ENCODE peak calls at places on chromosomes 13 and 19, in eight cellular contexts. One of them, this sample, is unnamed.

GRCh38 chr13:35723820-35724219 is 247.3 kb upstream of the MAB21L1 start:
- DNase-seq in A549: no peak
- DNase-seq in AG09309: no peak
- DNase-seq in WTC11: no peak
- DNase-seq in HFFc6: peak
- DNase-seq in fibroblast of the aortic adventitia: peak
- DNase-seq in NB4: peak
- DNase-seq in neural crest cell: no peak
- DNase-seq in this sample: no peak

GRCh38 chr19:17893766-17894165 is 22.0 kb downstream of the SLC5A5 start:
- DNase-seq in A549: no peak
- DNase-seq in AG09309: no peak
- DNase-seq in WTC11: no peak
- DNase-seq in HFFc6: no peak
- DNase-seq in fibroblast of the aortic adventitia: no peak
- DNase-seq in NB4: no peak
- DNase-seq in neural crest cell: no peak
- DNase-seq in this sample: no peak

GRCh38 chr19:1407662-1408299 is 395 bp downstream of the DAZAP1 start:
- DNase-seq in A549: no peak
- DNase-seq in AG09309: no peak
- DNase-seq in WTC11: no peak
- DNase-seq in HFFc6: no peak
- DNase-seq in fibroblast of the aortic adventitia: no peak
- DNase-seq in NB4: peak
- DNase-seq in neural crest cell: no peak
- DNase-seq in this sample: peak

GRCh38 chr13:50448535-50448981 is 394.9 kb downstream of the DLEU7 start:
- DNase-seq in A549: no peak
- DNase-seq in AG09309: no peak
- DNase-seq in WTC11: no peak
- DNase-seq in HFFc6: no peak
- DNase-seq in fibroblast of the aortic adventitia: no peak
- DNase-seq in NB4: no peak
- DNase-seq in neural crest cell: no peak
- DNase-seq in this sample: no peak

GRCh38 chr13:29507356-29507755 is 88.1 kb downstream of the SLC7A1 start:
- DNase-seq in A549: no peak
- DNase-seq in AG09309: no peak
- DNase-seq in WTC11: no peak
- DNase-seq in HFFc6: no peak
- DNase-seq in fibroblast of the aortic adventitia: no peak
- DNase-seq in NB4: no peak
- DNase-seq in neural crest cell: no peak
- DNase-seq in this sample: no peak

GRCh38 chr19:10206226-10206873 is 11.6 kb upstream of the DNMT1 start:
- DNase-seq in A549: no peak
- DNase-seq in AG09309: no peak
- DNase-seq in WTC11: no peak
- DNase-seq in HFFc6: peak
- DNase-seq in fibroblast of the aortic adventitia: peak
- DNase-seq in NB4: no peak
- DNase-seq in neural crest cell: no peak
- DNase-seq in this sample: no peak

GRCh38 chr13:58587183-58587582 is 955.6 kb downstream of the PCDH17 start:
- DNase-seq in A549: no peak
- DNase-seq in AG09309: no peak
- DNase-seq in WTC11: no peak
- DNase-seq in HFFc6: no peak
- DNase-seq in fibroblast of the aortic adventitia: no peak
- DNase-seq in NB4: peak
- DNase-seq in neural crest cell: no peak
- DNase-seq in this sample: peak

GRCh38 chr13:43767351-43767901 is 19.3 kb downstream of the ENOX1 start:
- DNase-seq in A549: no peak
- DNase-seq in AG09309: no peak
- DNase-seq in WTC11: no peak
- DNase-seq in HFFc6: no peak
- DNase-seq in fibroblast of the aortic adventitia: peak
- DNase-seq in NB4: no peak
- DNase-seq in neural crest cell: no peak
- DNase-seq in this sample: no peak

GRCh38 chr19:53908106-53908932 is 759 bp upstream of the CACNG7 start:
- DNase-seq in A549: peak
- DNase-seq in AG09309: no peak
- DNase-seq in WTC11: peak
- DNase-seq in HFFc6: peak
- DNase-seq in fibroblast of the aortic adventitia: peak
- DNase-seq in NB4: peak
- DNase-seq in neural crest cell: peak
- DNase-seq in this sample: peak

GRCh38 chr19:4122480-4122879 is 1.4 kb downstream of the MAP2K2 start:
- DNase-seq in A549: no peak
- DNase-seq in AG09309: no peak
- DNase-seq in WTC11: no peak
- DNase-seq in HFFc6: no peak
- DNase-seq in fibroblast of the aortic adventitia: no peak
- DNase-seq in NB4: no peak
- DNase-seq in neural crest cell: no peak
- DNase-seq in this sample: no peak

GRCh38 chr19:4120933-4121612 is 2.8 kb downstream of the MAP2K2 start:
- DNase-seq in A549: no peak
- DNase-seq in AG09309: no peak
- DNase-seq in WTC11: no peak
- DNase-seq in HFFc6: no peak
- DNase-seq in fibroblast of the aortic adventitia: no peak
- DNase-seq in NB4: no peak
- DNase-seq in neural crest cell: no peak
- DNase-seq in this sample: no peak

GRCh38 chr19:4124638-4125037 is 716 bp upstream of the MAP2K2 start:
- DNase-seq in A549: no peak
- DNase-seq in AG09309: no peak
- DNase-seq in WTC11: no peak
- DNase-seq in HFFc6: no peak
- DNase-seq in fibroblast of the aortic adventitia: no peak
- DNase-seq in NB4: no peak
- DNase-seq in neural crest cell: no peak
- DNase-seq in this sample: no peak

GRCh38 chr19:4121815-4122214 is 2.1 kb downstream of the MAP2K2 start:
- DNase-seq in A549: no peak
- DNase-seq in AG09309: no peak
- DNase-seq in WTC11: no peak
- DNase-seq in HFFc6: no peak
- DNase-seq in fibroblast of the aortic adventitia: no peak
- DNase-seq in NB4: no peak
- DNase-seq in neural crest cell: no peak
- DNase-seq in this sample: no peak

DNA sequence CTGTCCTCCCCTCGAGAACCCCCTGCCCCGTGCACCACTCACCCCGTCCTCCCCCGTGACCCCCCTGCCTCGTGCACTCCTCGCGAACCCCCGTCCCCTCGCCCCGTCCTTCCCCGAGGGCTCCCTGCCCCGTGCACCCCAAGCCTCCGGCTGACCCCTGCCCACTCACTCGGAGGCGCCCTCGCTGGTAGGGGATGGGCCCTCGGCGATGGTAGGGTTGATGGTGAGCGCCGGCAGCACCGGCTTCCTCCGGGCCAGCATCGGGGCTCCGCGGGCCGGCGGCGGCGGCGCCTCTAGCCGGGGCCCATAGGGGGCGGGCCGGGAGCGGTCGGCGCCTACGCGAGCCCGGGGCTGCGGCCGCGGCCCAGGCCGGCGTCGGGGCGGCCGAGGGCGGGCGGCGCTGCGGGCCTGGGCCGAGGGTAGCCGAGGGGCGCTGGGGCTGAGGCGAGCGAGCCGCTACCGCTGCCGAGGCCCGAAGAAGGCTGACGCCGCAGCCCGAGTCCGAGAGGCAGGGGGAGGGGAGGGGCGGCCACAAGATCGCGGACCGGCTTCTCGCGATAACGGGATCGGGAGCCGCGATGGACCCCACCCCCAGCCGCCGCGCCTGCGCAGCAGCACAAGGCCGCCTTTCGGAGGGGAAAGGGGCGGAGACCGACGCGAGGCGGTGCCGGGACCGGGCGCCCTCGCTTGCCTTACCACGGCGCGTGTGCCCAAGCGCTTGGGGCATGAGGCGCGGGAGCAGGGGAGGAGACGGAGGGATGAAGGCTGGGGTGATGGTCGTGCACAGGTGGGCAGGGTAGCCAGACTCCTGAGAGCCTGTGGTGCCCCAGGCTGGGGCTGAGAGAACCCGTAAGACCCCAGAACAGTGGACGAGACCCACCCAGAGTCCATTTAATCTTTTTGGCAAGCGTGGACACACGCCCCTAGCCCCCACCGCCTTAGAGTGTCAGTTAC is at the start of gene MAP2K2:
- DNase-seq in A549: peak
- DNase-seq in AG09309: peak
- DNase-seq in WTC11: peak
- DNase-seq in HFFc6: peak
- DNase-seq in fibroblast of the aortic adventitia: peak
- DNase-seq in NB4: peak
- DNase-seq in neural crest cell: peak
- DNase-seq in this sample: peak
- TF ChIP-seq CTCF in A549: peak
- TF ChIP-seq CTCF in AG09309: no peak
- TF ChIP-seq CTCF in WTC11: no peak
- TF ChIP-seq CTCF in HFFc6: no peak
- TF ChIP-seq CTCF in fibroblast of the aortic adventitia: no peak
- TF ChIP-seq CTCF in NB4: no peak
- TF ChIP-seq CTCF in neural crest cell: peak
- TF ChIP-seq CTCF in this sample: no peak

DNA sequence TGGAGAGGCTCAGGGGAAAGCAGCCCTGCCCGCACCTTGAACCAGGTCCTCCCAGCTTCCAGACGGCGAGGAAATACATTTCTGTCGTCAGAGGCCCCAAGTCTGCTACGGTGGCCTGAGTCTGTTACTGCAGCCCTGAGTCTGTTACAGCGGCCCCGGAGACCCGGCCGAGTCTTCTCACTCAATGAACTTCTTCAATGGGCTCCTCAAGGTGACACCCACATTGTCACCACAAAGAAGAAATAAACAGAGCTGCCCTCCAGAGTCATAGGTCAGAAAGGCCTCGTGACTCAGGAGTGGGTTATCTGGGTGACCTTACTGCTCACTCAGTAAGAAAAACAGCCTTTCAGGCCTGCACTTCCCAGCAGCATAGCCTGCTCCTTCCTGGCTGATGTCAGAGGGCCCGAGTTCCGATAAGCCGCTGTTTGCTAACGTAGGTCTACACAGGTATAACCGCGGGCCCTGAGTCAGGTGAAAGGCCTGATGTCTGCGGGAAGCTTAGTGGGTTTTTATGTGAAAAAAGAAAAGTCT is 66.9 kb upstream of the TM9SF2 start:
- DNase-seq in A549: no peak
- DNase-seq in AG09309: no peak
- DNase-seq in WTC11: peak
- DNase-seq in HFFc6: no peak
- DNase-seq in fibroblast of the aortic adventitia: no peak
- DNase-seq in NB4: no peak
- DNase-seq in neural crest cell: no peak
- DNase-seq in this sample: no peak
- TF ChIP-seq CTCF in A549: no peak
- TF ChIP-seq CTCF in AG09309: no peak
- TF ChIP-seq CTCF in WTC11: no peak
- TF ChIP-seq CTCF in HFFc6: peak
- TF ChIP-seq CTCF in fibroblast of the aortic adventitia: no peak
- TF ChIP-seq CTCF in NB4: no peak
- TF ChIP-seq CTCF in neural crest cell: peak
- TF ChIP-seq CTCF in this sample: peak

GRCh38 chr19:8499048-8499833 is 3.2 kb downstream of the PRAM1 start:
- DNase-seq in A549: no peak
- DNase-seq in AG09309: no peak
- DNase-seq in WTC11: no peak
- DNase-seq in HFFc6: no peak
- DNase-seq in fibroblast of the aortic adventitia: no peak
- DNase-seq in NB4: no peak
- DNase-seq in neural crest cell: no peak
- DNase-seq in this sample: no peak

GRCh38 chr19:8498295-8498694 is 4.1 kb downstream of the PRAM1 start:
- DNase-seq in A549: no peak
- DNase-seq in AG09309: no peak
- DNase-seq in WTC11: no peak
- DNase-seq in HFFc6: no peak
- DNase-seq in fibroblast of the aortic adventitia: no peak
- DNase-seq in NB4: no peak
- DNase-seq in neural crest cell: no peak
- DNase-seq in this sample: no peak

GRCh38 chr19:8501968-8502367 is 472 bp downstream of the PRAM1 start:
- DNase-seq in A549: no peak
- DNase-seq in AG09309: no peak
- DNase-seq in WTC11: no peak
- DNase-seq in HFFc6: no peak
- DNase-seq in fibroblast of the aortic adventitia: no peak
- DNase-seq in NB4: peak
- DNase-seq in neural crest cell: no peak
- DNase-seq in this sample: no peak

GRCh38 chr19:8501547-8501946 is 893 bp downstream of the PRAM1 start:
- DNase-seq in A549: no peak
- DNase-seq in AG09309: no peak
- DNase-seq in WTC11: no peak
- DNase-seq in HFFc6: no peak
- DNase-seq in fibroblast of the aortic adventitia: no peak
- DNase-seq in NB4: peak
- DNase-seq in neural crest cell: no peak
- DNase-seq in this sample: no peak

DNA sequence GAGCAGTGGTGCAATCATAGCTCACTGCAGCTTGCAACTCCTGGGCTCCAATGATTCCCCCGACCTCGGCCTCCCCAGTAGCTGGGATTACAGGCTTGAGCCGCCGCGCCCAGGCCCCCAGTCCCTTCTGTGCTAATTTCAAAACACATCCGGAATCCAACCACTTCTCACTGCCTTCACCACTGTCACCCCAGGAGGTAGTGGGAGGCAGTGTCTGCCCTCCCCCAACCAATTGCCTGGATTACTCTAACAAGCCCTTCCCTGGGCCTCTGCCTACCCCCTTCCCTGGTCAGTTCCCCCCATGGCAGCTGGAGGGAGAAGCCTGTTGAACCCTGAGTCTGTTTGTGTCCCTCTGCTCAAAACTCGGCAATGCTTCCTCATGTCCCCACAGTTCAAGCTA is 2.3 kb downstream of the PRAM1 start:
- DNase-seq in A549: no peak
- DNase-seq in AG09309: no peak
- DNase-seq in WTC11: no peak
- DNase-seq in HFFc6: no peak
- DNase-seq in fibroblast of the aortic adventitia: no peak
- DNase-seq in NB4: peak
- DNase-seq in neural crest cell: no peak
- DNase-seq in this sample: no peak
- TF ChIP-seq CTCF in A549: no peak
- TF ChIP-seq CTCF in AG09309: no peak
- TF ChIP-seq CTCF in WTC11: no peak
- TF ChIP-seq CTCF in HFFc6: no peak
- TF ChIP-seq CTCF in fibroblast of the aortic adventitia: no peak
- TF ChIP-seq CTCF in NB4: peak
- TF ChIP-seq CTCF in neural crest cell: no peak
- TF ChIP-seq CTCF in this sample: no peak

DNA sequence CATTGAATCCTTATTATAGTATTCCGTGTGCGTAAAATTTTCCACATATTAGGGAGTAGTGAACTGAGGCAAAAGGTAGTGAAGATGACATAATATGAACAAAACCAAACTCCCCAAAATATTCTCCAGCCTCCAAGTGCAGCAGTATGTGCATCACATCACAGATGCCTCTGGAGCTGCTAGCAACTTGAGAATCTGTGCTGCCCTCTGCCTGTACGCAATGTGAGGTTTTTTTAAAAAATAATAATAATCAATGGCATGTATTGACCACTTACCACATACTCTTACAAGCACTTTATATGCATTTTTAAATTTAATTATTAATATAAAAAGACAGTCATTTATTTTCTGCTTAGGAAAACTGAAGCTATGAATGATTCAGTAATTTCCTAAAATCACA is 583.0 kb upstream of the SPRY2 start:
- DNase-seq in A549: no peak
- DNase-seq in AG09309: no peak
- DNase-seq in WTC11: peak
- DNase-seq in HFFc6: no peak
- DNase-seq in fibroblast of the aortic adventitia: no peak
- DNase-seq in NB4: no peak
- DNase-seq in neural crest cell: no peak
- DNase-seq in this sample: no peak
- TF ChIP-seq CTCF in A549: no peak
- TF ChIP-seq CTCF in AG09309: no peak
- TF ChIP-seq CTCF in WTC11: no peak
- TF ChIP-seq CTCF in HFFc6: no peak
- TF ChIP-seq CTCF in fibroblast of the aortic adventitia: no peak
- TF ChIP-seq CTCF in NB4: no peak
- TF ChIP-seq CTCF in neural crest cell: peak
- TF ChIP-seq CTCF in this sample: peak

This sample was measured in GM10248.